ENCODE peak calls at places on chromosomes 3 and 15, in five cellular contexts. G is brain microvascular endothelial cell, U is uterus, E is neural progenitor cell, K is astrocyte of the cerebellum. Z is an unnamed sample.

GRCh38 chr15:40928975-40929729 is at the start of gene DLL4:
- DNase-seq in G (peak; percentile 40), U (peak; percentile 72), E (peak; percentile 81), K (no peak), Z (no peak)

GRCh38 chr3:187954486-187955075 is 199.4 kb upstream of the LPP start:
- DNase-seq in G (peak; percentile 84), U (no peak), E (no peak), K (no peak), Z (no peak)

GRCh38 chr3:10291139-10291500 is 1.6 kb downstream of the GHRL start:
- DNase-seq in G (no peak), U (no peak), E (no peak), K (no peak), Z (no peak)

GRCh38 chr15:66706225-66706732 is 4.2 kb downstream of the SMAD6 start:
- DNase-seq in G (no peak), U (no peak), E (peak; percentile 78), K (no peak), Z (no peak)

GRCh38 chr15:27743078-27743477 is 356.0 kb downstream of the OCA2 start:
- DNase-seq in G (no peak), U (no peak), E (no peak), K (no peak), Z (no peak)

GRCh38 chr3:43146599-43146998 is 40.7 kb upstream of the POMGNT2 start:
- DNase-seq in G (no peak), U (no peak), E (no peak), K (no peak), Z (no peak)

GRCh38 chr3:172622916-172623700 is 87.8 kb downstream of the NCEH1 start:
- DNase-seq in G (no peak), U (peak; percentile 35), E (peak; percentile 51), K (peak; percentile 82), Z (no peak)

GRCh38 chr3:115974940-115975339 is 351.6 kb downstream of the GAP43 start:
- DNase-seq in G (no peak), U (no peak), E (no peak), K (no peak), Z (no peak)

GRCh38 chr3:188553569-188553968 is 399.6 kb downstream of the LPP start:
- DNase-seq in G (no peak), U (no peak), E (no peak), K (no peak), Z (no peak)

GRCh38 chr3:36843065-36844051 is 79.0 kb upstream of the DCLK3 start:
- DNase-seq in G (peak; percentile 56), U (no peak), E (peak; percentile 65), K (no peak), Z (no peak)

DNA sequence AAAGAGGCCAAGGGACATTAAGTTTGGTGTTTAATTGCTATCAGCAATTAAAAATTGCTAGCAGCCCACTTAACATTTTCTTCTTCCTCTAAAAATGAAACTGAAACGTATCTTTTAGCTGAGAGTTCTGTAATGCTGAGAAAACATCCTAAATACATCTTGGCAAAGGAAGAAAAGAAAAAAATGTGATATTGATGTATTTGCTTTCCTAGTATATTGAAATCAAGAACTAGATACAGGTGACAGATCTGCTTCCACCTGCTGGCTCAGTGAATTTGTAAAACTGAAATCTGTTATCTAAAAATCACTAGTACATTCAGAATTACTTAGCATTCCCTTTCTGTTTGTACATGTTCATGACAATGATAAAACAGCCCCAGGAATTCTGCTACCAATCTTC is 283.2 kb downstream of the ZBTB20 start:
- DNase-seq in G (no peak), U (no peak), E (no peak), K (no peak), Z (no peak)
- H3K4me3 ChIP-seq in G (no peak overlapping the region), U (no peak overlapping the region), E (no peak overlapping the region), K (no peak overlapping the region), Z (no peak overlapping the region)

DNA sequence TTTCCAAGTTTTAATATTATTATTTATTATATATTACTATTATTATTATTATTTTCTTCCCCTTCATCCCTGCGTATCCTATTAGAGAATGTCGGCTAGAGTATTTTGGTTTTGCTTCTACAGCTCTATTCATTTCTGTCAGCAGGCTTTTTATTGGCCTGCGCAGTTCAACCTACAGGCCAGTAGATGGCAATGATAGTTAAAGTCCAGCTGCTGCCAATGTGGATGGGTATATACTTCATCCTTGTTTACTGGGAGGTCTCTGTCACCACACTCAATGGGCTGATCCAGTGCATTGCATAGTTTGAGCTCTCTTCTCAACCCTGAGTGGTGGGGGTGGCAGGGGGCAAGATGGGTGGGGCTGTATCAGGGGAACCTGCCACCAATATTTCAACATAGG is 799.8 kb downstream of the NSUN3 start:
- DNase-seq in G (peak; percentile 26), U (no peak), E (peak; percentile 47), K (peak; percentile 1), Z (no peak)
- TF ChIP-seq CTCF in G (peak; percentile 83), U (no peak), E (peak; percentile 64), K (peak; percentile 45), Z (peak; percentile 39)

DNA sequence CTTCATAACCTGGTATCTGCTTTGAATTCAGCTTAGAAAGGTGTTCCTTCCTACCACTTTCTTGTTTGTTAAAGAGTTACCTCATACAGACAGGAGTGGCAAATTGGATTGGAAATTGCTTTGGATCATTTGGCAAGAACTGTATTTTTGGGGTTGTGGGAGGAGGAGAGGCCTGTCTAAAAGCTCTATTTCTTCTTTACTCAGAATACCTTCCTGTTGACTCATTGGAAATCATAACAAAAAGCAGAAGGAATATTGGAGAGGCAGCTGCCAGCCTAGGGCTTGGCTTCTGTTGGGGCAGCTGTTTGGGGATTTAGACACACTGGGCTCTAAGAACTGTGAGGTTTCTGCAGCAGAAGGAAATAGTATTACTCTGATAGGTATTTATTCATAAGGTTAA is 14.2 kb downstream of the IQGAP1 start:
- DNase-seq in G (peak; percentile 64), U (peak; percentile 50), E (no peak), K (peak; percentile 76), Z (peak; percentile 68)
- H3K4me3 ChIP-seq in G (no peak overlapping the region), U (no peak overlapping the region), E (no peak overlapping the region), K (no peak overlapping the region), Z (no peak overlapping the region)

GRCh38 chr15:96585634-96586386 is 255.3 kb downstream of the NR2F2 start:
- DNase-seq in G (no peak), U (no peak), E (peak; percentile 46), K (no peak), Z (no peak)
- TF ChIP-seq CTCF in G (peak; percentile 51), U (no peak), E (peak; percentile 53), K (peak; percentile 30), Z (peak; percentile 42)

DNA sequence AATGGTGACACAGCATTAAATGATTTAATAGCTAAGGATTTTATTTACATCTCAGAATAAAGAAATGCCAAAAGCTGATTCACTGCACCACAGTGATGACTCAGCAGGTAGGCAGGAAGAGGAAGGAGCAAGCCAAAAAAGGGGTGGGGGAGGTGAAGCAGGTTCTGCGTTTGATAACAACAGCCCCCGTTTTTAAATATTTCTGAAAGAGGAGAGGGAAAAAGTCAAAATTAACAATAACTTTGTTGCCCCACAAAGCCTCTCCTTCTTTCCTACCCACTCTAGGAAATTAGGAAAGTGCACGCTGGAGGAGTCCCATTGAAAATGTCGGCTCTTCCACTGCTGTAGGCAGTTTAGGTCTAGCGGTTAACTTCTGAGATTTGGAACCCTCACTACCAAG is 9.9 kb upstream of the CCDC54 start:
- DNase-seq in G (peak; percentile 73), U (no peak), E (no peak), K (peak; percentile 57), Z (peak; percentile 41)
- H3K4me3 ChIP-seq in G (no peak overlapping the region), U (no peak overlapping the region), E (no peak overlapping the region), K (no peak overlapping the region), Z (no peak overlapping the region)

GRCh38 chr15:78440375-78441373 is 2.7 kb downstream of the IREB2 start:
- DNase-seq in G (no peak), U (no peak), E (no peak), K (no peak), Z (no peak)

GRCh38 chr15:78437762-78438594 is at the start of gene IREB2:
- DNase-seq in G (peak; percentile 98), U (peak; percentile 97), E (peak; percentile 99), K (peak; percentile 97), Z (peak; percentile 93)

GRCh38 chr15:78434134-78434533 is 3.9 kb upstream of the IREB2 start:
- DNase-seq in G (no peak), U (no peak), E (no peak), K (no peak), Z (no peak)

GRCh38 chr15:78437107-78437761 is 782 bp upstream of the IREB2 start:
- DNase-seq in G (no peak), U (no peak), E (peak; percentile 72), K (no peak), Z (no peak)

DNA sequence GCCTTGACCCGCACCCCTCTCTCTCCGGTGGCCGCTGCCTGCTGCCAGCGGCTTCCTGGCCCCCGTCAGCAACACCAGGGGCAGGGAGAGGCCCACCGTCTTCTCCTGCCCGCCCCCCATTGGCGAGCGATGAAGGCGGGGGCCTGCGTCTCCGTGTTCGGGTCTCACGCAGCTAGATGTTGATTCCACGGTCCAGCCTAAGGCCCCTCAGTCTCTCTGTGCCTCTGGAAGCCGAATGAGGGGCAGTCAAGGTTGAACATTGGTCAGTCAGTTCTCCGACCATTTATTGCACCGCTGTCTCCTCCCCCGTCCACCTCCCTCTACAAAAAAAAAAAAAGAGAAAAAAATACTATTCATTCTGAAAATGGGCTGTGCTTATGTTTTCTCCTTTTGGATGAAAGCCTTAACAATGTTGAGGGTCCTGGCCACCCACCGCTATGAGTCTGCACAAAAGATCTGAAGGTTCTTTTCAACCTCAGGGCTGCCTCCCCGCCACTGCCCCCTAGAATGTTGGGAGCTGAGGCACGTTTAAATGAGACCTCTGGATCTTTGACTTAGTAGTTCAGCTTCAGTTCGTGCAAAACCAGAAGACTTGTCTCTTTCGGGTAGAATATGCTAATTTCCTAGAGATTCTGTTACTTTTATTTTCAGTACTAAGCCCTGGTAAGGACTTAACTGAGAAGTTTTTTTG is 724 bp downstream of the IREB2 start:
- DNase-seq in G (peak; percentile 18), U (no peak), E (peak; percentile 82), K (no peak), Z (no peak)
- TF ChIP-seq CTCF in G (peak; percentile 64), U (no peak), E (peak; percentile 51), K (peak; percentile 49), Z (peak; percentile 36)

GRCh38 chr3:41204369-41204768 is 5.1 kb downstream of the CTNNB1 start:
- DNase-seq in G (no peak), U (no peak), E (no peak), K (no peak), Z (no peak)

GRCh38 chr3:41202834-41203345 is 3.6 kb downstream of the CTNNB1 start:
- DNase-seq in G (peak; percentile 66), U (no peak), E (peak; percentile 32), K (peak; percentile 53), Z (no peak)

GRCh38 chr3:41200669-41201021 is 1.3 kb downstream of the CTNNB1 start:
- DNase-seq in G (peak; percentile 72), U (peak; percentile 28), E (peak; percentile 53), K (no peak), Z (no peak)

GRCh38 chr3:41199866-41200668 is 762 bp downstream of the CTNNB1 start:
- DNase-seq in G (no peak), U (peak; percentile 33), E (peak; percentile 64), K (no peak), Z (no peak)

DNA sequence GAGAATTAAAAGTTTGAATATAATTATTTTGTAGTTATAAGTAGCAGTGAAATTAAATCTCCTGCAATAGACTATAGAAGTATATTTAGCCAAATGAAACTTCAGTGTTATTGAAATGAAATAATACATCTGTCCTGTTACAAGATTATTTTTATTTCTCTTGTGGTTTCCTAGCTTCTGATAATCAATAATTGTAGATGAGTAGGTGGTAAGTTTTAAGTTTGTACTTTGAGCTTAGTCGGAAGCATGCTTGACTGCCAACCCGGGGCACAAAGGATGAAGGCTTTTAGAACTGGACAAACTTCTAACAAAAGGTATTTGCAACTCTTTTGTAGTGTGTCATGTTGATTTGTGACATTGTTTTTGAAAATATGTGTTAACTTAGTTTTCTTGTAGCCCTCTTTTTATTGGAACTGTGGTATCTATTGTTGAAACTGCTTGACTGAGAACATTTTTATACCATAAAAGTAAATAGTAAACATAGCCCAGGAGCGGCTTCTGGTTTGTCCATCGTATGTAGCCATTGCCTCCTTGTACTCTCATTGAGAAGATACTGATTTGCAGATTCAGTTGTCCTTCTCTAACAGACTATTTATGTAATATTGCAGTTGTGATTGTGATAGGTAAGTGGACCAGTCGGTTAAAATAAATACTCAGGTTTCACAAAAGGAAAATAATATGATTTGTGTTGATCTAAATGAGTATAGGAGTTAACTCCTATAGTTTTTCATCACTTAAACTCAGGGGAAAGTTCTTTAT is 2.9 kb downstream of the CTNNB1 start:
- DNase-seq in G (no peak), U (no peak), E (peak; percentile 38), K (no peak), Z (no peak)
- H3K4me3 ChIP-seq in G (peak overlapping the region; percentile 93), U (peak overlapping the region; percentile 95), E (peak overlapping the region; percentile 100), K (peak overlapping the region; percentile 53), Z (peak overlapping the region; percentile 52)

Z was measured in HFF-Myc.